ENCODE peak calls at places on chromosomes 2 and 18, in seven cellular contexts. Q is mammary epithelial cell, M is fibroblast of lung, R is GM23248, N is PC-3, O is IMR-90, J is SK-N-MC. C is an unnamed sample.

GRCh38 chr2:14633031-14633430 is 514 bp downstream of the LRATD1 start:
- DNase-seq in J (no peak), R (no peak), M (no peak), O (no peak), Q (peak), N (peak), C (no peak)

GRCh38 chr18:23203891-23204432 is 68.7 kb downstream of the CABLES1 start:
- DNase-seq in R (no peak), N (no peak), M (no peak), O (no peak), Q (no peak), J (no peak), C (no peak)

GRCh38 chr2:42008241-42008911 is 39.4 kb upstream of the PKDCC start:
- DNase-seq in N (no peak), R (peak), M (no peak), J (no peak), Q (no peak), O (peak), C (no peak)

GRCh38 chr2:127857494-127857818 is 499 bp downstream of the POLR2D start:
- DNase-seq in O (no peak), Q (peak), J (no peak), R (no peak), N (no peak), M (peak), C (peak)

GRCh38 chr2:197237720-197238370 is 72.7 kb downstream of the ANKRD44 start:
- DNase-seq in N (no peak), R (no peak), Q (no peak), O (no peak), M (no peak), J (no peak), C (no peak)

GRCh38 chr18:79524181-79525078 is 128.7 kb downstream of the NFATC1 start:
- DNase-seq in Q (no peak), M (no peak), R (no peak), N (no peak), J (no peak), O (no peak), C (peak)

GRCh38 chr2:125227843-125228392 is 1202.8 kb downstream of the CNTNAP5 start:
- DNase-seq in M (no peak), J (no peak), N (no peak), R (no peak), Q (no peak), O (no peak), C (no peak)

GRCh38 chr2:170446078-170446477 is 268.1 kb downstream of the MYO3B start:
- DNase-seq in O (no peak), J (no peak), N (peak), Q (no peak), R (no peak), M (no peak), C (no peak)

GRCh38 chr2:168397629-168398028 is 58.4 kb upstream of the CERS6 start:
- DNase-seq in Q (peak), M (peak), J (no peak), N (no peak), O (no peak), R (peak), C (no peak)

GRCh38 chr2:113965644-113966043 is 75.8 kb downstream of the ACTR3 start:
- DNase-seq in R (peak), J (no peak), O (peak), Q (peak), N (peak), M (peak), C (peak)

GRCh38 chr2:226478121-226478809 is 321.4 kb downstream of the IRS1 start:
- DNase-seq in N (peak), R (peak), J (no peak), M (peak), O (peak), Q (peak), C (no peak)

GRCh38 chr2:157747695-157748370 is 119.2 kb upstream of the ACVR1C start:
- DNase-seq in N (no peak), M (peak), Q (peak), O (peak), R (peak), J (no peak), C (no peak)

GRCh38 chr2:156659694-156660093 is 223.5 kb downstream of the GPD2 start:
- DNase-seq in O (no peak), J (no peak), R (no peak), N (no peak), Q (no peak), M (no peak), C (no peak)

GRCh38 chr2:60581461-60582282 is 28.2 kb upstream of the BCL11A start:
- DNase-seq in O (peak), N (peak), R (peak), Q (peak), J (no peak), M (peak), C (peak)

GRCh38 chr2:84701880-84702279 is 179.0 kb downstream of the TRABD2A start:
- DNase-seq in J (no peak), R (peak), O (peak), M (peak), Q (peak), N (peak), C (no peak)

GRCh38 chr2:79155826-79156476 is 3.6 kb downstream of the REG3A start:
- DNase-seq in Q (no peak), N (no peak), R (no peak), O (no peak), J (no peak), M (no peak), C (no peak)

GRCh38 chr2:11339508-11340083 is 4.8 kb downstream of the ROCK2 start:
- DNase-seq in M (no peak), Q (no peak), N (no peak), J (no peak), R (no peak), O (no peak), C (no peak)
- H3K9ac ChIP-seq in M (no peak), Q (peak), N (no peak), J (no peak), R (no peak), O (no peak), C (no peak)

DNA sequence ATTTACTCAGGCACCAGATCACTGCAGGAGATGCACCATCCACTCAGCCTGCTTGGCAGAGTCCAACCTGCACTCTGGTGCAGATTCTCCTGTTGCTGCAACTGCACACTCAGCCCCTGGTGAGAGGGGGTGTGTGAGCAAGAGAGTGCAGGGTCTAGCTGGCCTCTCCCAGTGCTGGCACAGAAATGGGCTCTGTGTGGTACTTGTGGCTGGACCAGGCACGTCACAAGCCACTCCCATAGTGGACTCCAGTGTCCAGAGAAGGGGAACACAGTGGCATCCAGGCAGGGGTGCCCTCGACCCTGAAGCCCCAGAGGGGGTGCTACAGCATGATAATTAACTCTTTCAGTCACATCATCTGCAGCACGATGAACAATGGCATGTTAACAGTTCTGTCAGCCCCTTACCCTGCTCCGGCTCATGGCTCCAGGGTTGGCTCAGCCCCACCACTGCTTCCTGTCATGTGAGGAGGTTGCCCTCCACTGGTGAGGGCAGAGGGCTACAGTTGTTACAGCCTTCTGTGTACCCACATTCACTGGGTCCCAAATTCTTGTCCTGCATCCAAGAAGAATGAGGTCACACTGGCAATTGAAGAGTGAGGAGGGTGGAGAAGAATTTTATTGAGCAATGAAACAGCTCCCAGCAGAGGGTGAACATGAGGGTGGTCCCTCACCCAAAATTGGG is 135.7 kb downstream of the EVA1A start:
- DNase-seq in N (peak), R (peak), Q (peak), J (no peak), O (peak), M (peak), C (peak)
- H3K9ac ChIP-seq in N (no peak), R (no peak), Q (no peak), J (no peak), O (no peak), M (no peak), C (no peak)

GRCh38 chr2:69733338-69734039 is 8.4 kb upstream of the ANXA4 start:
- DNase-seq in N (no peak), J (no peak), O (peak), R (peak), M (no peak), Q (no peak), C (no peak)

GRCh38 chr2:69731575-69731974 is 10.4 kb upstream of the ANXA4 start:
- DNase-seq in N (no peak), R (no peak), J (no peak), M (no peak), Q (no peak), O (no peak), C (no peak)

GRCh38 chr2:69734858-69735574 is 6.9 kb upstream of the ANXA4 start:
- DNase-seq in Q (no peak), R (no peak), O (no peak), M (no peak), N (no peak), J (no peak), C (no peak)

GRCh38 chr2:69734040-69734611 is 7.8 kb upstream of the ANXA4 start:
- DNase-seq in O (no peak), R (no peak), M (peak), Q (no peak), N (no peak), J (no peak), C (no peak)

DNA sequence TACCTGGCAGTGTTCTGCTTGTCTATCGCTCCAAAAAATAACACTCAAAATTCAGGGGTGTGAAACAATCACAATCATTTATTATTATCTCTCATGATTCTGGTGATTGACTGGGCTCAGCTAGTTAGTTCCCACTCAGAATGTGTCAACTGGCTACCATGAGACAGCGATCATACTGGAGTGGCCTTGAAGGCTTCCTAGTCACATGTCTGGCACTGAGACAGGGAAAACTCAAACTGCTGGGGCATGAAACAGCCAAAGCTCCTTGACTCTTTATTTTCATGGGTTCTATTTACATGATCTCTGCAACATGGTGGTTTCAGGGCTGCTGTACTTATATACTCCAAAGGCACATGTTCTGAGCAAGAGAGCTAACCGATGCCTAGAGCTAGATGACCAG is 6.2 kb upstream of the ANXA4 start:
- DNase-seq in M (no peak), R (no peak), N (no peak), Q (no peak), J (no peak), O (no peak), C (no peak)
- H3K9ac ChIP-seq in M (no peak), R (no peak), N (no peak), Q (no peak), J (no peak), O (no peak), C (no peak)

GRCh38 chr18:61991836-61992235 is 99.0 kb upstream of the RNF152 start:
- DNase-seq in R (peak), O (no peak), N (no peak), J (no peak), M (no peak), Q (no peak), C (no peak)

GRCh38 chr18:61991201-61991600 is 98.4 kb upstream of the RNF152 start:
- DNase-seq in M (peak), Q (peak), O (peak), N (peak), J (no peak), R (peak), C (no peak)

GRCh38 chr18:61992923-61993322 is 100.1 kb upstream of the RNF152 start:
- DNase-seq in R (peak), N (peak), O (peak), Q (peak), J (peak), M (peak), C (no peak)

GRCh38 chr18:61993831-61994230 is 101.0 kb upstream of the RNF152 start:
- DNase-seq in R (peak), O (no peak), N (no peak), M (peak), Q (peak), J (no peak), C (no peak)

GRCh38 chr18:61992285-61992684 is 99.5 kb upstream of the RNF152 start:
- DNase-seq in M (peak), R (peak), J (no peak), Q (peak), O (peak), N (peak), C (no peak)
- H3K9ac ChIP-seq in M (no peak), R (peak), J (no peak), Q (no peak), O (peak), N (peak), C (no peak)

GRCh38 chr2:112756207-112756606 is 8.2 kb downstream of the CKAP2L start:
- DNase-seq in N (no peak), J (no peak), Q (no peak), M (no peak), O (no peak), R (no peak), C (no peak)

GRCh38 chr2:112752667-112753066 is 11.7 kb downstream of the CKAP2L start:
- DNase-seq in O (no peak), Q (no peak), R (no peak), N (no peak), J (no peak), M (no peak), C (no peak)

GRCh38 chr2:112757265-112757664 is 7.1 kb downstream of the CKAP2L start:
- DNase-seq in M (no peak), N (no peak), O (no peak), Q (no peak), R (peak), J (no peak), C (no peak)

GRCh38 chr2:112755444-112755843 is 9.0 kb downstream of the CKAP2L start:
- DNase-seq in N (no peak), J (no peak), R (no peak), O (no peak), M (no peak), Q (no peak), C (no peak)

DNA sequence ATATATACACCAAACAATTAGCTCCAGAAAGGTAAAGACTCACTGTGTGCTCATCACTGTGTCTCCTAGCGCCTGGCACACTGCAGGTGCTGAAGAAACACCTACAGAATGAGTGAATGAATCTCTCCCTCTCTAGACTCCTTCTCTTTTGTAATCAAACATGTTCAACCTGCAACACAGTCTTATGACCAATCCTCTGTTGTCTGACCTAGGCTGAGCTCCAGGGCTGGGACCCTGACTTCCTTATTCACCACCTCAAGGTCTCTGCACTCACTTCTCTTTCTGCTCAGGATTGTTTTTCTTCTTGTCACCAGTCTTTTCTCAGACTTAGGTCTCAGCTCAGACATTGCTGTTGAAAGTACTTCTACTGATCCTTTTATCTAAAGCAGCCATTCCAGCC is 9.8 kb downstream of the CKAP2L start:
- DNase-seq in Q (no peak), R (no peak), O (no peak), M (no peak), N (no peak), J (no peak), C (no peak)
- H3K9ac ChIP-seq in Q (no peak), R (no peak), O (no peak), M (no peak), N (no peak), J (no peak), C (no peak)

DNA sequence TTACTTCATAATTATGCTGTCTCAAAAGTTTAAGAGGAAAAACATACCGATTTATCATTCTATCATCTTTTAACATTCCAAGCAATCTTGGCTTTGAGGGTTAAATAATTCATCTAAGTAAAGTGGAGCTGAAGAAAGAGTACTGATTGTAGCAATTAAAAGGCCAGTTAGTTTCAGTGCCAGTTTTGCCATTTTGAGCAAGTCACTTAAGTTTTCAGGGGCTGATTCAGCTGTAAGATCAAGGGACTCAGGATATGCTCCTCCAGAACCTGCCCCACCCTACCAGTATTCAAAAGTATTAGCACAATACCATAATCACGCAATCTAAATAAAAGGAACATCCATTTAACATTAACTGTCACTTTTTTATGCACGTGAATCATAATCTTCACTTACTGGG is 1.9 kb downstream of the SS18 start:
- DNase-seq in Q (peak), J (no peak), N (peak), M (peak), R (peak), O (no peak), C (no peak)
- H3K9ac ChIP-seq in Q (peak), J (peak), N (peak), M (no peak), R (peak), O (peak), C (peak)

GRCh38 chr2:144505245-144505801 is 14.6 kb downstream of the ZEB2 start:
- DNase-seq in N (peak), O (no peak), M (peak), R (peak), J (no peak), Q (peak), C (no peak)
- H3K9ac ChIP-seq in N (no peak), O (no peak), M (no peak), R (peak), J (no peak), Q (no peak), C (no peak)

C was measured in Karpas-422.